ENCODE peak calls at places on chromosome 17, in four cellular contexts. L is GM12892, A is sigmoid colon, Y is gastrocnemius medialis. Z is an unnamed sample.
A peak's percentile ranks its signal among the peaks of the same experiment; 100 is the strongest.

GRCh38 chr17:73820686-73821448 is 176.6 kb upstream of the SDK2 start:
- DNase-seq in L (no peak), Y (no peak), A (peak; percentile 12), Z (no peak)

GRCh38 chr17:16363749-16364536 is 10.7 kb upstream of the CENPV start:
- DNase-seq in A (peak; percentile 79), Y (peak; percentile 48), L (peak; percentile 46), Z (peak; percentile 33)

GRCh38 chr17:1498869-1499268 is 6.4 kb upstream of the MYO1C start:
- DNase-seq in L (no peak), Y (no peak), A (no peak), Z (no peak)

GRCh38 chr17:57612202-57613071 is 132.7 kb downstream of the CCDC182 start:
- DNase-seq in L (no peak), Y (no peak), A (no peak), Z (no peak)

GRCh38 chr17:65228734-65229390 is 91.7 kb downstream of the RGS9 start:
- DNase-seq in A (no peak), Y (no peak), L (peak; percentile 33), Z (no peak)

GRCh38 chr17:43427362-43428043 is 28.7 kb downstream of the ARL4D start:
- DNase-seq in L (no peak), A (no peak), Y (no peak), Z (no peak)

GRCh38 chr17:56678249-56679144 is 85.0 kb downstream of the NOG start:
- DNase-seq in Y (no peak), L (no peak), A (no peak), Z (no peak)

GRCh38 chr17:54780238-54780637 is 120.4 kb upstream of the TOM1L1 start:
- DNase-seq in A (no peak), Y (no peak), L (no peak), Z (no peak)

GRCh38 chr17:70171159-70171558 is 1.8 kb downstream of the KCNJ2 start:
- DNase-seq in Y (no peak), L (no peak), A (no peak), Z (no peak)

GRCh38 chr17:78997231-78997741 is 12.3 kb downstream of the CANT1 start:
- DNase-seq in Y (no peak), L (no peak), A (peak; percentile 53), Z (no peak)

GRCh38 chr17:43134774-43135453 is 9.8 kb upstream of the BRCA1 start:
- DNase-seq in L (no peak), Y (no peak), A (peak; percentile 35), Z (no peak)

GRCh38 chr17:67401106-67401505 is 24.0 kb downstream of the PITPNC1 start:
- DNase-seq in Y (no peak), A (no peak), L (no peak), Z (no peak)

GRCh38 chr17:66970797-66971196 is 6.3 kb downstream of the CACNG4 start:
- DNase-seq in A (no peak), Y (no peak), L (no peak), Z (no peak)

GRCh38 chr17:32102697-32103096 is 39.6 kb upstream of the RHOT1 start:
- DNase-seq in A (no peak), Y (no peak), L (no peak), Z (no peak)

GRCh38 chr17:17141860-17142552 is 64.1 kb downstream of the PLD6 start:
- DNase-seq in Y (no peak), A (peak; percentile 78), L (peak; percentile 69), Z (no peak)

GRCh38 chr17:42010898-42011516 is 6.2 kb downstream of the DNAJC7 start:
- DNase-seq in L (no peak), A (no peak), Y (no peak), Z (peak; percentile 51)

GRCh38 chr17:48907713-48908046 is 527 bp upstream of the UBE2Z start:
- DNase-seq in L (no peak), A (no peak), Y (no peak), Z (peak; percentile 63)
- TF ChIP-seq POLR2A in L (no peak), A (no peak), Y (no peak), Z (no peak)

GRCh38 chr17:47831934-47832327 is 461 bp downstream of the LRRC46 start:
- DNase-seq in A (no peak), L (no peak), Y (no peak), Z (no peak)

GRCh38 chr17:47830396-47830907 is 889 bp downstream of the MRPL10 start:
- DNase-seq in A (no peak), L (no peak), Y (no peak), Z (no peak)

GRCh38 chr17:47834756-47835155 is 3.3 kb downstream of the LRRC46 start:
- DNase-seq in Y (no peak), L (no peak), A (no peak), Z (no peak)

GRCh38 chr17:47829870-47830269 is 1.5 kb downstream of the MRPL10 start:
- DNase-seq in Y (no peak), L (no peak), A (no peak), Z (no peak)

GRCh38 chr17:47830991-47831933 is at the start of the genes LRRC46 and MRPL10:
- DNase-seq in Y (peak; percentile 83), A (peak; percentile 97), L (peak; percentile 99), Z (peak; percentile 96)
- TF ChIP-seq POLR2A in Y (peak; percentile 91), A (peak; percentile 84), L (peak; percentile 98), Z (peak; percentile 93)

GRCh38 chr17:19362293-19363113 is at the start of gene B9D1:
- DNase-seq in Y (peak; percentile 86), L (peak; percentile 97), A (peak; percentile 97), Z (peak; percentile 93)
- TF ChIP-seq POLR2A in Y (no peak), L (no peak), A (no peak), Z (peak; percentile 52)

DNA sequence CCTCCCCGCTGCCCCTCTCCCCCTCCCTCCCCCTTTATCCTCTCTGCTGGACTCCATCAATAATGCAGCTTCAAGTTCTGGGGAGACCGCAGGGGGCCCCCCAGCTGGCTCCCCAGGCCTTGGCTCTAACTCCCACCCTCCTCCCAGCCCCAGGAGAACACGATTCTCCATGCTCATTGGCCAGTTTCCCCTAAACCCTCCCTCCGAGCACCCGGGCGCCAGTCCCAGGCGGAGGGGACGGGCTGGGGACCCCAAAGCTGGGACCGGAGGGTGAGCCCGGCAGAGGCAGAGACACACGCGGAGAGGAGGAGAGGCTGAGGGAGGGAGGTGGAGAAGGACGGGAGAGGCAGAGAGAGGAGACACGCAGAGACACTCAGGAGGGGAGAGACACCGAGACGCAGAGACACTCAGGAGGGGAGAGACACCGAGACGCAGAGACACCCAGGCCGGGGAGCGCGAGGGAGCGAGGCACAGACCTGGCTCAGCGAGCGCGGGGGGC is at the start of gene PPP1R1B:
- DNase-seq in Y (no peak), L (no peak), A (no peak), Z (no peak)
- TF ChIP-seq POLR2A in Y (no peak), L (no peak), A (peak; percentile 53), Z (no peak)

DNA sequence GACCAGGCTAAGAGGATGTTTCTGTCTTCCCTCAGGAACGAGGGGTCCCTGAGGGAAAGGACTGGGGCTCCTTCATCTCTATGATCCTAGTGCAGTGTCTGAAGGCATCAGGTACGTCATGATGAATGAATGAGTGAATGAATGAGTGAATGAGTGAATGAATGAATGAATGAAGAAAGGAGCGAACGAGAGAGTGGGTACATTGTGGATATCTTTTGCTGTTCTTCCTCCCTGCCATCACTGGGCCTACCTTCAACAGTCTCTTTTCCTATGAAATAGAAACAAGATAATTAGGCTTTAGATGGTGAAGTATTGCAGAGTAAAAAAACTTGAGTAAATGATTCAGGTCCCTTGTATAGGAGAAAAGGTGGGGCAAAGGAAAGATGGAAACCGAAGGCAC is 111.3 kb upstream of the CRHR1 start:
- DNase-seq in Y (no peak), L (no peak), A (no peak), Z (no peak)
- TF ChIP-seq POLR2A in Y (no peak), L (no peak), A (no peak), Z (no peak)

GRCh38 chr17:82441686-82442487 is 8.7 kb downstream of the CYBC1 start:
- DNase-seq in Y (no peak), A (no peak), L (no peak), Z (no peak)

GRCh38 chr17:82439829-82440365 is 10.7 kb downstream of the CYBC1 start:
- DNase-seq in Y (no peak), L (no peak), A (no peak), Z (no peak)

GRCh38 chr17:82440377-82440981 is 10.1 kb downstream of the CYBC1 start:
- DNase-seq in Y (no peak), A (no peak), L (no peak), Z (no peak)

GRCh38 chr17:82442643-82443464 is 7.7 kb downstream of the CYBC1 start:
- DNase-seq in A (no peak), Y (no peak), L (no peak), Z (no peak)

GRCh38 chr17:82440991-82441627 is 9.4 kb downstream of the CYBC1 start:
- DNase-seq in L (no peak), A (peak; percentile 77), Y (no peak), Z (no peak)
- TF ChIP-seq POLR2A in L (no peak), A (no peak), Y (no peak), Z (no peak)

DNA sequence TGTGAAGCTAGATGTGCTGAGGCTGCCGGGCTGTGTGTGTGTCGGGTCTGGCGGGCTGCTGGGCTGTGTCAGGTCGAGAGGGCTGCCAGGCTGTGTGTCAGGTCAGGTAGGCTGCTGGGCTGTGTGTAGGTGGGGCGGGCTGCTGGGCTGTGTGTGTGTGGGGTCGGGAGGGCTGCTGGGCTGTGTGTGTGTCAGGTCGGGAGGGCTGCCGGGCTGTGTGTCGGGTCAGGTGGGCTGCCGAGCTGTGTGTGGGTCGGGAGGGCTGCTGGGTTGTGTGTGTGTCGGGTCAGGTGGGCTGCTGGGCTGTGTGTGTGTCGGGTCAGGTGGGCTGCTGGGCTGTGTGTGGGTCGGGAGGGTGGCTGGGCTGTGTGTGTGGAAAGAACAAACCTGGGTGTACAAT is 8.6 kb downstream of the WDR45B start:
- DNase-seq in Y (no peak), L (no peak), A (no peak), Z (no peak)
- TF ChIP-seq POLR2A in Y (no peak), L (no peak), A (no peak), Z (no peak)

GRCh38 chr17:27473748-27474609 is 17.7 kb downstream of the KSR1 start:
- DNase-seq in L (no peak), Y (no peak), A (peak; percentile 75), Z (no peak)
- TF ChIP-seq POLR2A in L (peak; percentile 46), Y (no peak), A (no peak), Z (no peak)

Z was measured in H54.